ENCODE peak calls at places on chromosome 11, in nine cellular contexts. One of them, this sample, is unnamed.
A peak's percentile ranks its signal among the peaks of the same experiment; 100 is the strongest.

GRCh38 chr11:1340111-1340510 is 30.7 kb upstream of the TOLLIP start:
- DNase-seq in aorta: no peak
- DNase-seq in adipocyte: no peak
- DNase-seq in posterior cingulate gyrus: no peak
- DNase-seq in substantia nigra: no peak
- DNase-seq in left ventricle myocardium inferior: no peak
- DNase-seq in stimulated activated CD4-positive, alpha-beta T cell treated with anti-CD3 and anti-CD28 coated beads, Interleukin-15, amount 100 ng/mL, for 24 hours: no peak
- DNase-seq in stomach: peak; percentile 24
- DNase-seq in activated naive CD4-positive, alpha-beta T cell treated with anti-CD3 and anti-CD28 coated beads, Interleukin-2, amount 50 U/mL, for 16 hours: no peak
- DNase-seq in this sample: no peak

GRCh38 chr11:100576044-100577021 is 110.8 kb upstream of the ARHGAP42 start:
- DNase-seq in left ventricle myocardium inferior: no peak
- DNase-seq in stomach: no peak
- DNase-seq in aorta: no peak
- DNase-seq in substantia nigra: no peak
- DNase-seq in activated naive CD4-positive, alpha-beta T cell treated with anti-CD3 and anti-CD28 coated beads, Interleukin-2, amount 50 U/mL, for 16 hours: no peak
- DNase-seq in adipocyte: peak; percentile 81
- DNase-seq in stimulated activated CD4-positive, alpha-beta T cell treated with anti-CD3 and anti-CD28 coated beads, Interleukin-15, amount 100 ng/mL, for 24 hours: peak; percentile 1
- DNase-seq in posterior cingulate gyrus: no peak
- DNase-seq in this sample: peak; percentile 77

GRCh38 chr11:28442113-28442512 is 333.9 kb downstream of the METTL15 start:
- DNase-seq in left ventricle myocardium inferior: no peak
- DNase-seq in activated naive CD4-positive, alpha-beta T cell treated with anti-CD3 and anti-CD28 coated beads, Interleukin-2, amount 50 U/mL, for 16 hours: no peak
- DNase-seq in aorta: no peak
- DNase-seq in substantia nigra: no peak
- DNase-seq in stimulated activated CD4-positive, alpha-beta T cell treated with anti-CD3 and anti-CD28 coated beads, Interleukin-15, amount 100 ng/mL, for 24 hours: no peak
- DNase-seq in posterior cingulate gyrus: no peak
- DNase-seq in stomach: no peak
- DNase-seq in adipocyte: no peak
- DNase-seq in this sample: no peak

GRCh38 chr11:17423533-17424310 is 35.3 kb upstream of the KCNJ11 start:
- DNase-seq in adipocyte: no peak
- DNase-seq in left ventricle myocardium inferior: no peak
- DNase-seq in stimulated activated CD4-positive, alpha-beta T cell treated with anti-CD3 and anti-CD28 coated beads, Interleukin-15, amount 100 ng/mL, for 24 hours: no peak
- DNase-seq in stomach: peak; percentile 62
- DNase-seq in posterior cingulate gyrus: no peak
- DNase-seq in substantia nigra: no peak
- DNase-seq in aorta: no peak
- DNase-seq in activated naive CD4-positive, alpha-beta T cell treated with anti-CD3 and anti-CD28 coated beads, Interleukin-2, amount 50 U/mL, for 16 hours: no peak
- DNase-seq in this sample: no peak

GRCh38 chr11:27912916-27913315 is 195.0 kb downstream of the KIF18A start:
- DNase-seq in adipocyte: no peak
- DNase-seq in aorta: no peak
- DNase-seq in stomach: no peak
- DNase-seq in activated naive CD4-positive, alpha-beta T cell treated with anti-CD3 and anti-CD28 coated beads, Interleukin-2, amount 50 U/mL, for 16 hours: no peak
- DNase-seq in posterior cingulate gyrus: no peak
- DNase-seq in left ventricle myocardium inferior: no peak
- DNase-seq in substantia nigra: no peak
- DNase-seq in stimulated activated CD4-positive, alpha-beta T cell treated with anti-CD3 and anti-CD28 coated beads, Interleukin-15, amount 100 ng/mL, for 24 hours: no peak
- DNase-seq in this sample: no peak

GRCh38 chr11:2305862-2306823 is 4.3 kb downstream of the TSPAN32 start:
- DNase-seq in aorta: peak; percentile 80
- DNase-seq in posterior cingulate gyrus: no peak
- DNase-seq in stimulated activated CD4-positive, alpha-beta T cell treated with anti-CD3 and anti-CD28 coated beads, Interleukin-15, amount 100 ng/mL, for 24 hours: no peak
- DNase-seq in activated naive CD4-positive, alpha-beta T cell treated with anti-CD3 and anti-CD28 coated beads, Interleukin-2, amount 50 U/mL, for 16 hours: no peak
- DNase-seq in adipocyte: peak; percentile 85
- DNase-seq in substantia nigra: no peak
- DNase-seq in stomach: peak; percentile 25
- DNase-seq in left ventricle myocardium inferior: peak; percentile 84
- DNase-seq in this sample: peak; percentile 91

GRCh38 chr11:112885744-112886706 is 75.2 kb upstream of the NCAM1 start:
- DNase-seq in stimulated activated CD4-positive, alpha-beta T cell treated with anti-CD3 and anti-CD28 coated beads, Interleukin-15, amount 100 ng/mL, for 24 hours: no peak
- DNase-seq in stomach: no peak
- DNase-seq in posterior cingulate gyrus: no peak
- DNase-seq in aorta: no peak
- DNase-seq in activated naive CD4-positive, alpha-beta T cell treated with anti-CD3 and anti-CD28 coated beads, Interleukin-2, amount 50 U/mL, for 16 hours: no peak
- DNase-seq in substantia nigra: no peak
- DNase-seq in adipocyte: no peak
- DNase-seq in left ventricle myocardium inferior: no peak
- DNase-seq in this sample: no peak

GRCh38 chr11:44940424-44940823 is 10.3 kb downstream of the TP53I11 start:
- DNase-seq in activated naive CD4-positive, alpha-beta T cell treated with anti-CD3 and anti-CD28 coated beads, Interleukin-2, amount 50 U/mL, for 16 hours: no peak
- DNase-seq in stomach: no peak
- DNase-seq in substantia nigra: no peak
- DNase-seq in posterior cingulate gyrus: no peak
- DNase-seq in left ventricle myocardium inferior: no peak
- DNase-seq in adipocyte: no peak
- DNase-seq in aorta: no peak
- DNase-seq in stimulated activated CD4-positive, alpha-beta T cell treated with anti-CD3 and anti-CD28 coated beads, Interleukin-15, amount 100 ng/mL, for 24 hours: no peak
- DNase-seq in this sample: no peak

GRCh38 chr11:6927030-6927617 is 898 bp downstream of the ZNF215 start:
- DNase-seq in adipocyte: no peak
- DNase-seq in left ventricle myocardium inferior: no peak
- DNase-seq in posterior cingulate gyrus: no peak
- DNase-seq in activated naive CD4-positive, alpha-beta T cell treated with anti-CD3 and anti-CD28 coated beads, Interleukin-2, amount 50 U/mL, for 16 hours: no peak
- DNase-seq in substantia nigra: no peak
- DNase-seq in stimulated activated CD4-positive, alpha-beta T cell treated with anti-CD3 and anti-CD28 coated beads, Interleukin-15, amount 100 ng/mL, for 24 hours: no peak
- DNase-seq in aorta: no peak
- DNase-seq in stomach: no peak
- DNase-seq in this sample: no peak

This sample was measured in fibroblast of pulmonary artery.